ENCODE peak calls at places on chromosomes 7 and 10, in ten cellular contexts. X is activated CD8-positive, alpha-beta T cell treated with anti-CD3 and anti-CD28 coated beads for 36 hours; V is GM12865; L is colonic mucosa; Q is mucosa of descending colon; P is fibroblast of pulmonary artery; T is DND-41; D is adrenal gland; O is uterus; W is cardiac muscle cell. F is an unnamed sample.

GRCh38 chr10:114682121-114682520 is 24.0 kb upstream of the ABLIM1 start:
- DNase-seq in X (no peak), V (no peak), L (no peak), Q (no peak), P (no peak), T (no peak), D (no peak), O (no peak), W (no peak), F (no peak)

GRCh38 chr7:87875151-87876039 is 765 bp downstream of the SLC25A40 start:
- DNase-seq in X (no peak), V (peak), L (peak), Q (no peak), P (no peak), T (no peak), D (peak), O (no peak), W (no peak), F (peak)

GRCh38 chr10:111076682-111077661 is at the start of gene ADRA2A:
- DNase-seq in X (peak), V (no peak), L (peak), Q (peak), P (peak), T (no peak), D (peak), O (peak), W (peak), F (no peak)

GRCh38 chr10:72081772-72082590 is 6.4 kb downstream of the SPOCK2 start:
- DNase-seq in X (no peak), V (no peak), L (peak), Q (peak), P (no peak), T (no peak), D (no peak), O (no peak), W (no peak), F (no peak)

GRCh38 chr7:100158229-100159098 is at the start of gene TRAPPC14:
- DNase-seq in X (peak), V (peak), L (peak), Q (peak), P (peak), T (peak), D (peak), O (peak), W (peak), F (peak)

GRCh38 chr10:89241491-89242339 is 9.9 kb downstream of the LIPA start:
- DNase-seq in X (no peak), V (peak), L (no peak), Q (no peak), P (peak), T (no peak), D (no peak), O (no peak), W (no peak), F (no peak)

GRCh38 chr7:25964483-25964961 is 187.5 kb upstream of the NFE2L3 start:
- DNase-seq in X (no peak), V (peak), L (no peak), Q (no peak), P (no peak), T (no peak), D (no peak), O (no peak), W (no peak), F (no peak)

GRCh38 chr7:101172854-101173751 is 7.0 kb downstream of the NAT16 start:
- DNase-seq in X (peak), V (no peak), L (peak), Q (peak), P (peak), T (no peak), D (peak), O (no peak), W (no peak), F (peak)

GRCh38 chr7:15720849-15721471 is 34.5 kb upstream of the MEOX2 start:
- DNase-seq in X (peak), V (peak), L (peak), Q (no peak), P (peak), T (peak), D (no peak), O (peak), W (peak), F (no peak)

GRCh38 chr7:119270045-119270464 is 1002.9 kb upstream of the KCND2 start:
- DNase-seq in X (peak), V (peak), L (peak), Q (no peak), P (peak), T (peak), D (peak), O (peak), W (peak), F (peak)

GRCh38 chr7:118803-119376 is 73.5 kb upstream of the FAM20C start:
- DNase-seq in X (no peak), V (no peak), L (no peak), Q (no peak), P (no peak), T (no peak), D (no peak), O (no peak), W (no peak), F (no peak)

GRCh38 chr10:124732931-124733536 is 11.1 kb downstream of the FAM53B start:
- DNase-seq in X (peak), V (peak), L (peak), Q (peak), P (no peak), T (no peak), D (peak), O (peak), W (peak), F (peak)

GRCh38 chr10:93113042-93113441 is 39.3 kb downstream of the CYP26A1 start:
- DNase-seq in X (no peak), V (no peak), L (no peak), Q (no peak), P (no peak), T (no peak), D (no peak), O (no peak), W (no peak), F (no peak)

GRCh38 chr10:93121311-93121710 is 47.6 kb downstream of the CYP26A1 start:
- DNase-seq in X (no peak), V (no peak), L (no peak), Q (no peak), P (no peak), T (no peak), D (no peak), O (no peak), W (no peak), F (no peak)

GRCh38 chr10:93110472-93111146 is 36.9 kb downstream of the CYP26A1 start:
- DNase-seq in X (no peak), V (peak), L (no peak), Q (no peak), P (no peak), T (no peak), D (no peak), O (no peak), W (no peak), F (no peak)

DNA sequence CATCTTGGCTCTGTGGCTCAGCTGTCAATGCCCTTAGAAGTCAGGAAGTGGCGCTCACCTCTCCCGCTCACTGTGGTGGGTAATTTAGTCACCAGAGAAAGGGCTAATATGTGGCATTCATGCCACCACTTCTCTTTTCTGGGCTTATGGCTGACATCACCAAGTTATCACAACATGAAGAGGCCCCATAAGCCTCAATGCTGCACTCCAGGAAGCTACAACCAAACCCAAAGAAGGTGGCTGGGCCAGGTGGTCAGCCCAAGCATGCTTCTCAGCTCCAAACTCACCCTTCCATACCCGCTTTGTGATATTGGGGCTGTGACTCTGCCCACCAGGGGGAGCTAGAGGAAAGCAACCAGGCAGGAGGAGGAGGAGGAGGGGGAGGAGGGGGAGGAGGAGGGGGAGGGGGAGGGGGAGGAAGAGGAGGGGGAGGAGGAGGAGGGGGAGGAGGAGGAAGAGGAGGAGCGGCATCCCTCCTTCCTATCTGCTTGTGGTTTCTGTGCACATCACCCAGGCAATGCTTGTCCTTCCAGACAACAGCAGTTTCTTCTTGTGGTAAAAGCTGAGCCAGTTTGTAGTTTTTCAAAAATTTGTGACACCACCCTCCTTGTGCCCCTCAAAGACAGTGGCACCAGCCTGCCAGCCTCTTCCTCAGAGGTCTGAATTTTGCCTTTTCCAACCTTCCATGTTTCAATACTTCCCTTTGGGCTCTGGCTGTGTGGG is 42.1 kb downstream of the CYP26A1 start:
- DNase-seq in X (peak), V (peak), L (peak), Q (peak), P (peak), T (peak), D (peak), O (peak), W (peak), F (peak)
- TF ChIP-seq CTCF in X (peak), V (peak), L (peak), Q (peak), P (peak), T (peak), D (peak), O (peak), W (peak), F (peak)

DNA sequence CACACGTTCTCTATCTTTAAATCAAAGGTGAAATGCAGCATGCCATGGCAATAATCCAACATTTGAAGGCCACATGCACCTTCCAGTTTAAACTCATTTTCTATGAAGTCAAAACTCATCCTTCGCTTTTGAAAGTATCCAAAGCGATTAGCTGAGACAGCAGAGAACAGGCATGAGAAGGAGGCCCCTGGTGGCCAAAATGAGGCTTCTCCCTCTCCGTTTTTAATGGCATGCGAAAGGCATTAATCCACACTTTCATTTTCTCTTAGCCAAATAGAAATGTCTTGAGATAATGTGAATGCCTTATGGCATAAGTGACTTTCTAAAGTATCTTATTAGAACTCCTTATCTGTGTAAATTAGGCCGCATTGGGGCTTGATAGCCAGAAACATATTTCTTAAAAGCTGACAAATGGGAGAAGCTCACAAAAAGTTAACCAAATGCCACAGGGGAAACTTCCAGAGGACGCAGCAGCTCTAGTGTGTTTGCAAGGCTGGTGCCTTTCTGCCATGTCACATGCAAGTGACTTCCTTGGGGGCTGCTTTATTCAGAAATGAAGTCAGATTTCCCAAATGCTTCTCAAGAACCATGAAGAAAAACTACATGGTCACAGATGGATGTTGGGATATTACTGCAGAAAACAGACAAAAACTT is 1189.6 kb downstream of the SORCS1 start:
- DNase-seq in X (no peak), V (peak), L (no peak), Q (no peak), P (peak), T (no peak), D (peak), O (peak), W (peak), F (no peak)
- TF ChIP-seq CTCF in X (no peak), V (peak), L (peak), Q (no peak), P (peak), T (peak), D (peak), O (peak), W (peak), F (no peak)

DNA sequence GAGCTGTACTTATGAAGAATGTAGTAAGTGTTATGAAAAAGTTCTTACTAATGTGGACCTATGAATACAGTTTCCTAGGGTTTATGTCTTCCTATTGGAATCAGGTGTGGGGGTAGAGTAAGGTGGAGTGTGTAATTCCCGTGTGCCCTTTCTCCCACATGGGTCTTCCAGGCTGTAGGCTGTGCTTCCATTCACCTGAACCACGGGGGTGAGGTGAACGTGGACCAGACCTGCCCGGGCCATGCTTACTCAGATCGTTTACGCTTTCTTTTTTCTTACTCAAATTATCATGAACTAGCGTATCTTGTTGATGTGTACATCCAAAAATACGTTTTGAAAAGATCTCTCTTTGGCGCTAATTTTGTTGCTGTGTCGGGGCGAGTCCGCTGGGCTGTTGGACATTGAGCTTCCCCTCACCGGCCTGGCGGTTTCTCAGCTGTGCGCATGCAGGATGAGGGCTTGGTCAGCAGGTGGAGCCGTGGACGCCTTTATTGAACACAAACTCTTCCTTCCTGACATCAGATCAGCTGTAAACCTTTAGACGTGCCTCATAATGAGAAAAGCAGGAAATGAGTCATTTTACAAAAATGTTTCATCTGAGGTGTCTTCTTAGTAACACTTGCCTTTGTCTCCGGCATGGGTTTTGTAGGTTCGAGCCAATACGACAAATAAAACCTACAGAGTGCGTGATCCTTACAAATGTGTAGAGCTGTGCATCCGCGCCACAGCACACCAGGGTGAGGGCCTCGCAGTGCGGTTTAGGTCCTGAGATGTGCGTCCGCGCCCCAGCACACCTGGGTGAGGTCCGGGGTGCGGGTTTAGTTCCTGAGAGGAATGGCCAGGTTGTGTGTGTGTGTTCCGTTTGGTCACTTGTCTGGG is 53.8 kb downstream of the WDR37 start:
- DNase-seq in X (peak), V (peak), L (peak), Q (peak), P (peak), T (peak), D (peak), O (peak), W (peak), F (no peak)
- TF ChIP-seq CTCF in X (peak), V (peak), L (peak), Q (peak), P (peak), T (peak), D (peak), O (peak), W (peak), F (peak)

GRCh38 chr10:69073025-69073424 is 14.9 kb upstream of the SRGN start:
- DNase-seq in X (no peak), V (no peak), L (no peak), Q (no peak), P (no peak), T (no peak), D (no peak), O (no peak), W (no peak), F (no peak)

GRCh38 chr10:69073731-69074130 is 14.2 kb upstream of the SRGN start:
- DNase-seq in X (no peak), V (no peak), L (no peak), Q (no peak), P (no peak), T (no peak), D (no peak), O (no peak), W (no peak), F (no peak)

GRCh38 chr10:69071610-69072009 is 16.3 kb upstream of the SRGN start:
- DNase-seq in X (no peak), V (no peak), L (no peak), Q (no peak), P (no peak), T (no peak), D (no peak), O (no peak), W (no peak), F (no peak)

GRCh38 chr10:69075431-69075830 is 12.5 kb upstream of the SRGN start:
- DNase-seq in X (no peak), V (no peak), L (no peak), Q (no peak), P (no peak), T (no peak), D (no peak), O (no peak), W (no peak), F (no peak)

DNA sequence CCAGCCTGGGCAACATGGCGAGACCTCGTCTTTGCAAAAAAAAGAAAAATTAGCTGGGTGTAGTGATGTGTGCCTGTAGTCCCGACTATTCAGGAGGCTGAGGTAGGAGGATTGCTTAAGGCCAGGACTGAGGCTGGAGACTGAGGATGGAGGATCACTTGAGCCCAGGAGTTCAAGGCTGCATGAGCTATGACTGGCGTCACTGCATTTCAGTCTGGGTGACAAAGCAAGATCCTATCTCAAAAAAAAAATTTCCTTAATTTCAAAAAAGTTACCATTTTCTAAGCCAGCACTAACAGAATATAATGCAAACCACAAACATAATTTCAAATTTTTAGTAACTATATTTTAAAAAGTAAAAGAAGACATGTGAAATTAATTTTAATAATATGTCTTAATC is 13.4 kb upstream of the SRGN start:
- DNase-seq in X (no peak), V (no peak), L (no peak), Q (no peak), P (no peak), T (no peak), D (no peak), O (no peak), W (no peak), F (no peak)
- TF ChIP-seq CTCF in X (no peak), V (no peak), L (no peak), Q (no peak), P (no peak), T (no peak), D (no peak), O (no peak), W (no peak), F (no peak)

DNA sequence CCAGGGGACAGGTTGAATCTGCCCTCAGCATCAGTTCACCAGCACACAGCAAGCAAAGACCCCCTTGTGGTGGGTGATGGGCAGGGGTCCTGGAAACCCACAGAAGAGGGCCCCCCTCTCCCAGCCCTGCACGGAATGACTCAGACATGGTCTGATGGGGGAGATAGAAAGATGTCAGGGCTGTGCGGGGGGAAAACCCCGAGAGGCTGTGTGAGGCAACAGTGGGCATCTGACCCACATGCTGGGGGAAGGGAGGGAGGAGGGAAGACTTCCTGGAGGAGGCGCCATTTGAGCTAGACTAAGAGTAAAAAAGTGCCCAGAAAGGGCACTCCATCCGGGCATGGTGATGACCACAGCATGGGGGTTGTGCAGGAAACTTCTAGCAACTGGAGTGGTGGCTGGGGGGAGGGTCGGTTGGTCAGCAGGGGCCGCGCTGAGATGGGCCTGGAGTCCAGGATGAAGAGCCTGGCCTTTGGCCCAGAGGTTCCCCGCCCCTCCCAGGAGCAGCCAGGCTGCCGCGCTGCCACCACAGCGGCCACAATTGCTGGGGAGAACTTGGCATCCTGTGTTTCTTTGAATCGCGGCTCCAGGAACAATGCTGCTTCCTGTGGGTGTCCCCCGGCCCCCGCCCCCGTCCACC is 2.5 kb downstream of the LFNG start:
- DNase-seq in X (peak), V (peak), L (peak), Q (peak), P (peak), T (peak), D (no peak), O (no peak), W (no peak), F (no peak)
- TF ChIP-seq CTCF in X (no peak), V (no peak), L (no peak), Q (no peak), P (no peak), T (no peak), D (no peak), O (no peak), W (no peak), F (no peak)